ENCODE peak calls at places on chromosomes 1 and 21, in five cellular contexts. T, M, E, I and L are unnamed samples.

GRCh38 chr1:161132410-161133219 is at the start of gene DEDD:
- DNase-seq in M (peak; percentile 90), E (peak; percentile 98), T (peak; percentile 94), I (peak; percentile 93), L (peak; percentile 96)

GRCh38 chr1:89147707-89148106 is 21.8 kb upstream of the GBP2 start:
- DNase-seq in I (no peak), M (no peak), T (no peak), E (no peak), L (no peak)

GRCh38 chr1:48203287-48203900 is 19.1 kb upstream of the SLC5A9 start:
- DNase-seq in I (peak; percentile 75), M (no peak), E (peak; percentile 23), T (peak; percentile 61), L (no peak)

GRCh38 chr1:14561014-14561693 is 37.3 kb upstream of the KAZN start:
- DNase-seq in M (no peak), E (no peak), I (peak; percentile 39), T (no peak), L (no peak)

GRCh38 chr1:86846166-86846647 is 67.7 kb downstream of the SELENOF start:
- DNase-seq in M (no peak), E (no peak), T (peak; percentile 7), I (no peak), L (no peak)

GRCh38 chr1:116680752-116681151 is 13.2 kb upstream of the IGSF3 start:
- DNase-seq in E (no peak), M (no peak), T (no peak), I (no peak), L (no peak)

GRCh38 chr21:44952116-44952928 is 12.5 kb downstream of the SLX9 start:
- DNase-seq in I (no peak), E (no peak), M (no peak), T (no peak), L (no peak)

GRCh38 chr1:38046884-38047602 is 450 bp upstream of the POU3F1 start:
- DNase-seq in I (peak; percentile 99), E (peak; percentile 38), T (peak; percentile 96), M (peak; percentile 81), L (no peak)

GRCh38 chr1:13700521-13701273 is 709 bp downstream of the PRDM2 start:
- DNase-seq in T (no peak), M (peak; percentile 47), I (no peak), E (no peak), L (no peak)

GRCh38 chr1:9349331-9349851 is 56.7 kb downstream of the SPSB1 start:
- DNase-seq in M (no peak), E (no peak), T (no peak), I (no peak), L (no peak)

GRCh38 chr1:14516974-14517812 is 81.3 kb upstream of the KAZN start:
- DNase-seq in T (no peak), M (no peak), I (no peak), E (no peak), L (no peak)

GRCh38 chr1:7568053-7568452 is 203.0 kb upstream of the VAMP3 start:
- DNase-seq in E (no peak), T (no peak), M (no peak), I (no peak), L (no peak)

GRCh38 chr1:116934586-116935207 is 25.0 kb downstream of the PTGFRN start:
- DNase-seq in M (no peak), E (no peak), I (peak; percentile 59), T (no peak), L (no peak)

GRCh38 chr1:118077331-118078055 is 107.5 kb downstream of the SPAG17 start:
- DNase-seq in T (no peak), E (peak; percentile 40), M (peak; percentile 47), I (no peak), L (peak; percentile 64)

GRCh38 chr1:234963180-234963903 is 165.3 kb downstream of the TOMM20 start:
- DNase-seq in I (peak; percentile 60), E (no peak), M (no peak), T (no peak), L (no peak)

GRCh38 chr1:174266991-174267612 is 107.8 kb downstream of the RABGAP1L start:
- DNase-seq in M (no peak), T (no peak), I (no peak), E (no peak), L (no peak)

GRCh38 chr1:40766017-40766416 is 17.6 kb upstream of the KCNQ4 start:
- DNase-seq in M (no peak), T (peak; percentile 53), E (no peak), I (no peak), L (no peak)

GRCh38 chr1:16926491-16927195 is 4.9 kb downstream of the CROCC start:
- DNase-seq in E (no peak), I (no peak), M (peak; percentile 68), T (peak; percentile 71), L (peak; percentile 93)

GRCh38 chr1:101022294-101022693 is 3.3 kb downstream of the DPH5 start:
- DNase-seq in I (no peak), E (no peak), M (no peak), T (no peak), L (no peak)

GRCh38 chr21:17671733-17672132 is 59.0 kb upstream of the BTG3 start:
- DNase-seq in E (no peak), I (no peak), T (no peak), M (no peak), L (no peak)

GRCh38 chr1:6502000-6502891 is 10.8 kb upstream of the PLEKHG5 start:
- DNase-seq in I (no peak), T (peak; percentile 78), M (no peak), E (no peak), L (no peak)

GRCh38 chr1:36306902-36307456 is 811 bp downstream of the SH3D21 start:
- DNase-seq in E (peak; percentile 72), I (peak; percentile 100), M (peak; percentile 97), T (peak; percentile 99), L (peak; percentile 97)

GRCh38 chr1:9095818-9096217 is 26.4 kb upstream of the SLC2A5 start:
- DNase-seq in E (no peak), T (no peak), M (no peak), I (no peak), L (no peak)

GRCh38 chr1:11751087-11751486 is 10.9 kb upstream of the C1orf167 start:
- DNase-seq in T (no peak), M (no peak), E (no peak), I (no peak), L (no peak)

GRCh38 chr1:1377540-1378205 is 2.7 kb upstream of the AURKAIP1 start:
- DNase-seq in M (no peak), E (no peak), I (no peak), T (no peak), L (no peak)

GRCh38 chr21:45421071-45421845 is 16.3 kb downstream of the COL18A1 start:
- DNase-seq in T (peak; percentile 52), E (no peak), M (no peak), I (no peak), L (no peak)

GRCh38 chr1:153465728-153466625 is 5.5 kb upstream of the S100A7 start:
- DNase-seq in M (peak; percentile 92), T (peak; percentile 76), I (peak; percentile 79), E (peak; percentile 32), L (peak; percentile 87)

GRCh38 chr1:168057355-168057754 is 79.4 kb downstream of the GPR161 start:
- DNase-seq in M (no peak), T (no peak), E (no peak), I (no peak), L (no peak)

GRCh38 chr1:181730606-181731005 is 247.3 kb downstream of the CACNA1E start:
- DNase-seq in I (no peak), T (no peak), M (no peak), E (no peak), L (no peak)

GRCh38 chr1:32733573-32734321 is 31.2 kb upstream of the SYNC start:
- DNase-seq in M (no peak), T (no peak), E (no peak), I (peak; percentile 69), L (no peak)

GRCh38 chr1:70760170-70760569 is 287.4 kb downstream of the PTGER3 start:
- DNase-seq in M (no peak), E (no peak), T (no peak), I (no peak), L (no peak)

GRCh38 chr1:157113631-157114030 is 14.0 kb upstream of the ETV3L start:
- DNase-seq in I (no peak), E (no peak), M (no peak), T (no peak), L (peak; percentile 68)

GRCh38 chr1:159970932-159971342 is 16.9 kb upstream of the SLAMF9 start:
- DNase-seq in T (no peak), E (no peak), M (no peak), I (no peak), L (no peak)

GRCh38 chr1:17348593-17349234 is 23.3 kb upstream of the PADI6 start:
- DNase-seq in E (no peak), T (no peak), M (no peak), I (no peak), L (no peak)

GRCh38 chr1:171984850-171985485 is 143.7 kb downstream of the DNM3 start:
- DNase-seq in E (peak; percentile 29), M (no peak), I (peak; percentile 25), T (peak; percentile 19), L (peak; percentile 32)

GRCh38 chr1:219179293-219179692 is 5.6 kb downstream of the LYPLAL1 start:
- DNase-seq in E (no peak), M (no peak), I (no peak), T (no peak), L (no peak)
- TF ChIP-seq YY1 in E (no peak), M (no peak), I (no peak), T (no peak), L (no peak)

GRCh38 chr1:25907473-25908058 is 1.3 kb upstream of the STMN1 start:
- DNase-seq in M (no peak), E (no peak), T (no peak), I (no peak), L (no peak)
- TF ChIP-seq YY1 in M (no peak), E (no peak), T (no peak), I (no peak), L (no peak)

DNA sequence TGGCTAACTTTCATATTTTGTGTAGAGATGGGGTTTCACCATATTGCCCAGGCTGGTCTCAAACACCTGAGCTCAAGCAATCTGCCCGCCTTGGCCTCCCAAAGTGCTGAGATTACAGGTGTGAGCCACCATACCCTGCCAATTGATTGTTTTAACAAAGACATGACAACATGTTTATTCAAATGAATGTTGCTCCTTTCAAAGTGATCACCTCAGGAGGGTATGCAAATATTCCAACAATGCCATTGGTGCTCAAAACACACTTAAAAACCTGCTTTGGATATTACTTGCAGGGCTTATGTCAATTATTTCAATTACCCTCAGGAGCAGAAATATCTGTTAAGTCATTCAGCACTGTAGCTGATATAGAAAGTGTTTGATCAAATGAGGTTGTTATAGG is 7.9 kb downstream of the LAX1 start:
- DNase-seq in M (no peak), T (no peak), E (no peak), I (no peak), L (no peak)
- TF ChIP-seq YY1 in M (no peak), T (no peak), E (no peak), I (no peak), L (no peak)

GRCh38 chr21:27953328-27954045 is 986.6 kb upstream of the ADAMTS5 start:
- DNase-seq in T (no peak), I (no peak), E (no peak), M (no peak), L (no peak)

DNA sequence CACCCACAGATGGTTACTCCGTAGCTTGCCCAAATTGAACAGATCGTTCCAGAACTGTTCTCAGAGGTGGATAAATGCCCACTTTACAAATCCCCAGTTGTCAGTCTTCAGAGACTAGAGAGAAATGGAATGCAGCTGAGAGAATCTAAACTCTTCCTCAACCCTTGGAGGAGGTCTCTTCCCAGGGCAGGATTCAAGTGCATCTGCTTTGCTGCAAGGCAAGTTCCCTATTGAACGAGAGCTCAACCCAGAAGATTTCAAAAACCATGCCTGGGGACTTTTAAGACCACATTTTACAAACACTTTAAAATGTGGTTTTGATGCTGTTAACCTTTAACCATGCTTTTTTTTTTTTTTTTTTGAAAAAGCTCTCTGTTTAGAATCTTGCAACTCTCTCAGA is 987.9 kb upstream of the ADAMTS5 start:
- DNase-seq in I (no peak), M (no peak), T (no peak), E (no peak), L (peak; percentile 2)
- TF ChIP-seq YY1 in I (no peak), M (no peak), T (no peak), E (no peak), L (no peak)